ENCODE peak calls at places on chromosome 2, in eight cellular contexts. One of them, this sample, is unnamed.

GRCh38 chr2:235570256-235570655 is 76.4 kb downstream of the AGAP1 start:
- DNase-seq in NB4: no peak
- DNase-seq in mesothelial cell of epicardium: no peak
- DNase-seq in suprapubic skin: no peak
- DNase-seq in K562: no peak
- DNase-seq in lower lobe of right lung: no peak
- DNase-seq in MM.1S: no peak
- DNase-seq in fibroblast of lung: peak
- DNase-seq in this sample: no peak

GRCh38 chr2:3222636-3223035 is 155.0 kb downstream of the EIPR1 start:
- DNase-seq in mesothelial cell of epicardium: no peak
- DNase-seq in lower lobe of right lung: no peak
- DNase-seq in fibroblast of lung: peak
- DNase-seq in NB4: no peak
- DNase-seq in K562: no peak
- DNase-seq in suprapubic skin: no peak
- DNase-seq in MM.1S: no peak
- DNase-seq in this sample: no peak

GRCh38 chr2:114426756-114427155 is 15.7 kb upstream of the DPP10 start:
- DNase-seq in lower lobe of right lung: no peak
- DNase-seq in fibroblast of lung: no peak
- DNase-seq in suprapubic skin: no peak
- DNase-seq in NB4: no peak
- DNase-seq in K562: no peak
- DNase-seq in mesothelial cell of epicardium: no peak
- DNase-seq in MM.1S: no peak
- DNase-seq in this sample: no peak

GRCh38 chr2:157231476-157231875 is 26.0 kb upstream of the GALNT5 start:
- DNase-seq in mesothelial cell of epicardium: no peak
- DNase-seq in MM.1S: no peak
- DNase-seq in lower lobe of right lung: no peak
- DNase-seq in fibroblast of lung: no peak
- DNase-seq in NB4: no peak
- DNase-seq in K562: no peak
- DNase-seq in suprapubic skin: no peak
- DNase-seq in this sample: no peak

GRCh38 chr2:39796130-39796529 is 17.1 kb upstream of the THUMPD2 start:
- DNase-seq in MM.1S: no peak
- DNase-seq in K562: no peak
- DNase-seq in NB4: no peak
- DNase-seq in suprapubic skin: no peak
- DNase-seq in fibroblast of lung: no peak
- DNase-seq in mesothelial cell of epicardium: no peak
- DNase-seq in lower lobe of right lung: no peak
- DNase-seq in this sample: no peak

GRCh38 chr2:101162561-101163330 is 11.6 kb upstream of the TBC1D8 start:
- DNase-seq in NB4: no peak
- DNase-seq in mesothelial cell of epicardium: no peak
- DNase-seq in lower lobe of right lung: no peak
- DNase-seq in MM.1S: no peak
- DNase-seq in fibroblast of lung: no peak
- DNase-seq in suprapubic skin: no peak
- DNase-seq in K562: no peak
- DNase-seq in this sample: no peak

GRCh38 chr2:217064234-217065103 is 204.6 kb upstream of the TNP1 start:
- DNase-seq in fibroblast of lung: peak
- DNase-seq in MM.1S: no peak
- DNase-seq in suprapubic skin: no peak
- DNase-seq in NB4: peak
- DNase-seq in lower lobe of right lung: no peak
- DNase-seq in K562: no peak
- DNase-seq in mesothelial cell of epicardium: no peak
- DNase-seq in this sample: no peak

GRCh38 chr2:203809084-203809521 is 58.5 kb upstream of the CTLA4 start:
- DNase-seq in K562: no peak
- DNase-seq in suprapubic skin: no peak
- DNase-seq in MM.1S: no peak
- DNase-seq in mesothelial cell of epicardium: no peak
- DNase-seq in fibroblast of lung: peak
- DNase-seq in NB4: no peak
- DNase-seq in lower lobe of right lung: no peak
- DNase-seq in this sample: no peak

GRCh38 chr2:37506407-37507068 is 162.1 kb downstream of the QPCT start:
- DNase-seq in mesothelial cell of epicardium: no peak
- DNase-seq in MM.1S: no peak
- DNase-seq in suprapubic skin: no peak
- DNase-seq in NB4: no peak
- DNase-seq in lower lobe of right lung: no peak
- DNase-seq in fibroblast of lung: peak
- DNase-seq in K562: no peak
- DNase-seq in this sample: no peak

GRCh38 chr2:176117162-176117822 is 714 bp downstream of the HOXD10 start:
- DNase-seq in suprapubic skin: no peak
- DNase-seq in K562: no peak
- DNase-seq in MM.1S: no peak
- DNase-seq in fibroblast of lung: no peak
- DNase-seq in mesothelial cell of epicardium: no peak
- DNase-seq in NB4: no peak
- DNase-seq in lower lobe of right lung: no peak
- DNase-seq in this sample: no peak

GRCh38 chr2:176117823-176118376 is 1.3 kb downstream of the HOXD10 start:
- DNase-seq in suprapubic skin: no peak
- DNase-seq in K562: no peak
- DNase-seq in mesothelial cell of epicardium: no peak
- DNase-seq in lower lobe of right lung: no peak
- DNase-seq in NB4: no peak
- DNase-seq in fibroblast of lung: no peak
- DNase-seq in MM.1S: no peak
- DNase-seq in this sample: no peak

GRCh38 chr2:176114930-176115625 is 1.5 kb upstream of the HOXD10 start:
- DNase-seq in lower lobe of right lung: no peak
- DNase-seq in mesothelial cell of epicardium: no peak
- DNase-seq in MM.1S: no peak
- DNase-seq in NB4: peak
- DNase-seq in fibroblast of lung: no peak
- DNase-seq in suprapubic skin: no peak
- DNase-seq in K562: no peak
- DNase-seq in this sample: no peak

GRCh38 chr2:176114120-176114929 is 2.3 kb upstream of the HOXD10 start:
- DNase-seq in NB4: no peak
- DNase-seq in lower lobe of right lung: no peak
- DNase-seq in fibroblast of lung: no peak
- DNase-seq in mesothelial cell of epicardium: no peak
- DNase-seq in MM.1S: no peak
- DNase-seq in K562: no peak
- DNase-seq in suprapubic skin: no peak
- DNase-seq in this sample: no peak

DNA sequence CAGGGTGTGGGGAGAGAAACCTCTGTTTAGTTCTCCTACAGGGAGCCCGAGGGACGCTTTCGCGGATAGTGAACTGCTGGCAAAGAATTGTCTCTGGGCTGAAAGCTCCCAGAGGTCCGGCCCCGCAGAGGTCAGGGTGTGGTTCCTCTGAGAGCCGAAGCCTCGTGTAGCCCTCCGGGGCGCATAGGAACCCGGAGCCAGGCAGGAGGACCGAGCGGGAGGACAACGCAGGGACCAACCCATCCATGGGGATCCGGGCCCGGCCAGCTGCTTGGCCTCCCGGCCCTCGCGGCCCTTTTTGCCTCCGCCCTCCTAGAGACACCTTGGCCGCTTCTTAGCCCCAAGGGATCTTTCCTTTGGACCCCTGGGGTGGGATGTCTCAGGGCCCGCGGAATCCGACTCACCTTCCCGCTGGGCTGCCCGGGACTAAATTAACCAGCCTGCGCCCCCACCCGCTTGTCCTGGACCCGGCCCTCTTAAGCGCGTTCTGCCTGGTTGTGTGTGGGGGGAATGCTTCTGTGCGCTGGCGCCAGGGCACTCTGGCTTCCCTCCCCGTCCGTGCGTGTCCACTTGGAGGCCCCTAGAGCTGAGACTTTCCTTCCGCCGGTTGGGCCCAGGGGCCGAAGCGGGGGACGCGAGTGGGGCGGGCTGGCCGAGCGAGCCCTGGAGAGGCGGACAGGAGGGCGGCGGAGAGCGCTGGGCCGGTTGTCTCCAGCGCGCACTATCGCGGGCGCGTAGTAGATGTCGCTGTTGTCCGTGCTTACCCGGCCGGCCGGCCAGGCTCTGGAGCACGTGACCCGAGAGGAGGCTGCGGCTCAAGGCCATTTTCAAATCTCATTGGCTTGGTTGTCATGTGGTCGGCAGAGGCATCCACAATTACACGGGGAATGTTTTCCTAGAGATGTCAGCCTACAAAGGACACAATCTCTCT is at the start of gene HOXD10:
- DNase-seq in fibroblast of lung: no peak
- DNase-seq in K562: no peak
- DNase-seq in MM.1S: no peak
- DNase-seq in lower lobe of right lung: no peak
- DNase-seq in NB4: no peak
- DNase-seq in mesothelial cell of epicardium: no peak
- DNase-seq in suprapubic skin: no peak
- DNase-seq in this sample: no peak
- TF ChIP-seq CTCF in fibroblast of lung: no peak
- TF ChIP-seq CTCF in K562: no peak
- TF ChIP-seq CTCF in MM.1S: no peak
- TF ChIP-seq CTCF in lower lobe of right lung: no peak
- TF ChIP-seq CTCF in NB4: no peak
- TF ChIP-seq CTCF in mesothelial cell of epicardium: no peak
- TF ChIP-seq CTCF in suprapubic skin: no peak
- TF ChIP-seq CTCF in this sample: peak

DNA sequence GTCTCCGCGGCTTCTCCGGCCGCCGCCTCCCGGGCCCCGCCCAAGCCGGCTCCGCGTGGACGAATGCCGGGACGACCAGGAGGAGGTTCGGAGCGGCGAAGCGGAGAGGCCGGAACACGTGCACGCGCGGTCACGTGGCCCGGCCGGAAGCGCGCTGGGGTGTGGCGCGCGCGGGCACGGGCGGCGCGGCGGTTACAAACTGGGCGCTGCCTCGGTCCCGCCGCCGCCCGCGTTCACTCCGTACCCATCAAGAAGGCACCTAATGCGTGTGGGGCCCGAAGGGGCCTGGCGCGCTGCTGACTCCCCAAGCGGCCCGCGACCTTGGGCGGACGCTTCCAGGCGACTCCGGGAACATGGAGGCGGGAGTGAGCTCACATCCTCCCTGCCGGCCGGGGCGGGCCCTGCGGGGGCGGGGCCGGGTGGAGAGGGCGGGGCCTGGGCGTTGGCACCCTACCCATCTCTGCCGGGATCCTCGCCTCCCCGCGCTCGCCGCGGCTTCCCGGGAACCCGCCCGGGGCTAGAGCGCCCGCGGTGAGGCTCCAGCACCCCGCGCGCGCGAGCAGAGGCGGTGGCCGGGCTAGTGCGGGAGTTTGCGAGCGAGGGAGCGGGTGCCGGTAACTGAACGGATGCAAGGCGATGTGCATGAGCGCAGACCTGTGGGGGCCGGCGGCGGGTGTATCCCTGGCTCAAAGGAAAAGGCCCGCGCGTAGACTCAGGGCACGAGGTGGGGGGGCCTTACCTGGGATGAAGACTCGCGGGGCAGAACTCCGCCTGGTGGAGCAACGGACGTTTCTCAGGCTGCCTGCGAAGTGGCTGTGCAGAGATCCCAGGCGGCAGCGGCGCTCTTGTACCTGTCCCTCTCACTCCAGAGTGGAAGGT is at the start of gene TMEM185B:
- DNase-seq in suprapubic skin: peak
- DNase-seq in lower lobe of right lung: peak
- DNase-seq in MM.1S: peak
- DNase-seq in NB4: peak
- DNase-seq in K562: peak
- DNase-seq in fibroblast of lung: peak
- DNase-seq in mesothelial cell of epicardium: peak
- DNase-seq in this sample: peak
- TF ChIP-seq CTCF in suprapubic skin: peak
- TF ChIP-seq CTCF in lower lobe of right lung: no peak
- TF ChIP-seq CTCF in MM.1S: no peak
- TF ChIP-seq CTCF in NB4: no peak
- TF ChIP-seq CTCF in K562: peak
- TF ChIP-seq CTCF in fibroblast of lung: peak
- TF ChIP-seq CTCF in mesothelial cell of epicardium: peak
- TF ChIP-seq CTCF in this sample: peak

DNA sequence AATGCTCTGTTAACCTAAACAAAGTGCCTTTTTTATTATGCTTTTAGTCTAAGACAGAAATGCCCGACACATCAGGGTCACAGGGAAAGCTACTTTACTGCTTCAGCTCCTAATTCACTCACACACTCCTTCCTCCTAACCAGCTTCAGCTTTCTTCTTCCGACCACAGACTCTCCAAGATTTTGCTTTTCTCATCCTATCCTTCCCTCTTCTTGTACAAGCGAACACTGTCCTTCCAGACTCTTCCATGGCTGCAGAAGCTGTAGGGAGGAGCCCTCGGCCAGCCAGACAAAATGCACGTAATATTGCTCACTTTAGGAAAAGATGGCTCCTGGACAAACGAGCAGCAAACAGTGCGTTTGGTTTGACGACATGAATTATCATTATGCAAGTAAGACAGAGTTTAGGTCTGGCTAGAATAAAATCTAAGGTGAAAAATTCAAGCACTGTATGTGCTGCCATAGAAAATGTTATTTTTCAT is 47.5 kb upstream of the HNRNPA3 start:
- DNase-seq in mesothelial cell of epicardium: no peak
- DNase-seq in lower lobe of right lung: no peak
- DNase-seq in fibroblast of lung: peak
- DNase-seq in NB4: peak
- DNase-seq in K562: no peak
- DNase-seq in MM.1S: no peak
- DNase-seq in suprapubic skin: peak
- DNase-seq in this sample: peak
- TF ChIP-seq CTCF in mesothelial cell of epicardium: no peak
- TF ChIP-seq CTCF in lower lobe of right lung: no peak
- TF ChIP-seq CTCF in fibroblast of lung: no peak
- TF ChIP-seq CTCF in NB4: no peak
- TF ChIP-seq CTCF in K562: no peak
- TF ChIP-seq CTCF in MM.1S: no peak
- TF ChIP-seq CTCF in suprapubic skin: no peak
- TF ChIP-seq CTCF in this sample: no peak

GRCh38 chr2:167692191-167692590 is 555.2 kb downstream of the STK39 start:
- DNase-seq in lower lobe of right lung: no peak
- DNase-seq in MM.1S: no peak
- DNase-seq in mesothelial cell of epicardium: no peak
- DNase-seq in K562: no peak
- DNase-seq in suprapubic skin: no peak
- DNase-seq in fibroblast of lung: no peak
- DNase-seq in NB4: no peak
- DNase-seq in this sample: no peak

GRCh38 chr2:167686691-167687090 is 560.7 kb downstream of the STK39 start:
- DNase-seq in K562: no peak
- DNase-seq in mesothelial cell of epicardium: no peak
- DNase-seq in suprapubic skin: no peak
- DNase-seq in lower lobe of right lung: no peak
- DNase-seq in NB4: no peak
- DNase-seq in fibroblast of lung: no peak
- DNase-seq in MM.1S: no peak
- DNase-seq in this sample: no peak

DNA sequence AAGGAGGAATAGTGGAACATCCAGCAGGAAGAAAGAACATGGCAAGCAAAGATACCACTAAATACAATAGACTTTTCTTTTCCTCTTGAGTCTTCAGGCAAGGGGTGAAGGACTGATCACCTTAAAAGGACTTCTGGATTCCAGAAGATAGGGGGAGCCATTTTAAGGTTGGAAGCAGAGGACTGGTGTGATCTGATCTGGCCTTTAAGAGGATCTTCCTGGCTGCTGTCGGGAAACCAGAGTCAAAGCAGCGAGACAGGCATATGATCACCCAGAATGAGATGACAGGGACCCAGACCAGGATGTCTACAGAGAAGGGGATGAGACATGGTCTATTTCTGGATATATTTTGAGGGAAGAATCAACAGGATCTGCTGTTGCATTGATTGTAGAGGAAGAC is 558.0 kb downstream of the STK39 start:
- DNase-seq in lower lobe of right lung: no peak
- DNase-seq in mesothelial cell of epicardium: no peak
- DNase-seq in NB4: peak
- DNase-seq in fibroblast of lung: no peak
- DNase-seq in suprapubic skin: no peak
- DNase-seq in K562: no peak
- DNase-seq in MM.1S: no peak
- DNase-seq in this sample: no peak
- TF ChIP-seq CTCF in lower lobe of right lung: no peak
- TF ChIP-seq CTCF in mesothelial cell of epicardium: no peak
- TF ChIP-seq CTCF in NB4: no peak
- TF ChIP-seq CTCF in fibroblast of lung: peak
- TF ChIP-seq CTCF in suprapubic skin: no peak
- TF ChIP-seq CTCF in K562: peak
- TF ChIP-seq CTCF in MM.1S: peak
- TF ChIP-seq CTCF in this sample: peak

This sample was measured in neural crest cell.